ENCODE peak calls at places on chromosomes 12 and 14, in nine cellular contexts. R is A549, L is HepG2, K is GM23338, Q is GM12878, V is HCT116, J is K562, S is HL-60, X is SK-N-SH. Z is an unnamed sample.

GRCh38 chr14:93332032-93332852 is 594 bp downstream of the BTBD7 start:
- DNase-seq in V (no peak), X (peak; percentile 85), J (peak; percentile 60), R (no peak), S (peak; percentile 49), Q (no peak), L (peak; percentile 40), K (peak; percentile 74), Z (no peak)

GRCh38 chr14:90698379-90698869 is 117.8 kb downstream of the TTC7B start:
- DNase-seq in L (no peak), S (no peak), J (no peak), R (no peak), K (no peak), V (no peak), Q (no peak), X (peak; percentile 46), Z (no peak)

GRCh38 chr14:104346608-104347007 is 208.2 kb downstream of the KIF26A start:
- DNase-seq in R (no peak), L (no peak), S (no peak), K (no peak), J (no peak), Q (no peak), V (no peak), X (no peak), Z (no peak)

GRCh38 chr12:89212339-89212771 is 139.9 kb downstream of the DUSP6 start:
- DNase-seq in J (no peak), Q (no peak), X (no peak), K (no peak), L (no peak), S (no peak), V (no peak), R (no peak), Z (no peak)

GRCh38 chr14:104602315-104602932 is 2.1 kb downstream of the TMEM179 start:
- DNase-seq in R (no peak), L (no peak), X (peak; percentile 14), K (no peak), J (no peak), V (no peak), S (no peak), Q (no peak), Z (no peak)

GRCh38 chr14:39267592-39268112 is 33.9 kb downstream of the MIA2 start:
- DNase-seq in L (peak; percentile 45), J (no peak), V (peak; percentile 24), Q (no peak), R (no peak), X (no peak), K (peak; percentile 55), S (no peak), Z (no peak)

GRCh38 chr14:95910628-95911027 is 34.0 kb downstream of the TUNAR start:
- DNase-seq in K (no peak), V (no peak), S (no peak), Q (no peak), R (no peak), L (no peak), J (no peak), X (no peak), Z (no peak)

GRCh38 chr12:94190623-94191022 is 42.2 kb downstream of the PLXNC1 start:
- DNase-seq in K (no peak), V (no peak), J (no peak), X (no peak), L (no peak), S (no peak), R (no peak), Q (no peak), Z (no peak)

GRCh38 chr12:55687746-55688145 is 20.0 kb downstream of the ITGA7 start:
- DNase-seq in R (no peak), X (no peak), L (no peak), Q (no peak), J (no peak), V (no peak), S (no peak), K (no peak), Z (no peak)

DNA sequence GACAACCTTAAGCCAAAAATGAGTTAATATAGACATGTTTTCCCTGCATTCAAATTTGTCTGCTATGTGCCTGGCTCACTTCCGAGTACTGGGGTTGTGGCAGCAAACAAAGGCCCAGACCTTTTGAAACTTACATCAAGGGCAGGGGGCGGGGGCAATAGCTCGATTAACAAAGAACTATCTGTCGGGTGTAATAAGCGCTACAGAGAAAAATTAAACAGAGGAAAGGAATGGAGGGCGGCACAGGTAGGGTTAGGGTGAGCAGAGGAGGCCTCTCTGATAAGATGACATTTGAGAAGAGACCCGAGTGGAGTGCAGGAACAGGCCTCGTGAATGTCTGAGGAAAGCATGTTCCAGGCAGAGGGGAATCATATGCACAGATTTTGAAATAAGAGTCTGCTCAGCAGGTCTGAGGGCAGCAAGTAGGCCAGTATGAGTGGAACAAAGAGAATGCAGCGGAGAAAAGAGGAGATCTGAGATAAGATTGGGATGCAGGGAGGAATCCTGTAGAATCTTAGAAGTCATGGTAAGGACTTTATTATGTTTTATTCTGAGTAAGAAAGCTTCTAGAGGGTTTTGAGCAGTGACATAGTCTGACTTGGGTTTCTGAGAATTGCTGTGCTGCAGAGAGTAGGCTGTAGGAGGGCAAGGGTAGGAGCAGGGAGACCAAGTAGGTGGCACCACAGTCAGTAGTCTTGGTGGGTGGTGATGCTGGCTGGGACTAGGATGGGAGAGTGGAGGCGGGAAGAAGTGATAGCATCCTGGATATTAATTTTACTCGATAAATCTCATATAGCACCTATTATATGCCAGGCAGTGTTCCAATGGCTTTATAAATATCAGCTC is 52.6 kb downstream of the BICDL1 start:
- DNase-seq in L (peak; percentile 90), Q (no peak), K (peak; percentile 44), V (no peak), J (no peak), X (no peak), R (no peak), S (no peak), Z (no peak)
- TF ChIP-seq REST in L (no peak), Q (no peak), K (no peak), V (no peak), J (no peak), X (no peak), R (no peak), S (no peak), Z (no peak)

GRCh38 chr14:100400115-100400514 is 77.0 kb downstream of the SLC25A47 start:
- DNase-seq in L (no peak), K (no peak), V (no peak), Q (no peak), X (peak; percentile 53), R (no peak), J (no peak), S (no peak), Z (no peak)

GRCh38 chr14:100394886-100395672 is 71.9 kb downstream of the SLC25A47 start:
- DNase-seq in S (no peak), K (no peak), R (no peak), J (no peak), V (no peak), Q (no peak), L (no peak), X (no peak), Z (no peak)

GRCh38 chr14:100399052-100399849 is 76.1 kb downstream of the SLC25A47 start:
- DNase-seq in K (peak; percentile 46), R (no peak), V (no peak), J (no peak), L (no peak), S (no peak), X (peak; percentile 81), Q (no peak), Z (no peak)

GRCh38 chr14:100396266-100396795 is 73.2 kb downstream of the SLC25A47 start:
- DNase-seq in R (no peak), Q (no peak), S (no peak), X (no peak), K (no peak), J (no peak), V (no peak), L (no peak), Z (no peak)

GRCh38 chr14:100398044-100398443 is 74.9 kb downstream of the SLC25A47 start:
- DNase-seq in R (no peak), L (peak; percentile 54), V (no peak), K (no peak), S (no peak), Q (no peak), X (no peak), J (no peak), Z (no peak)
- TF ChIP-seq REST in R (no peak), L (no peak), V (no peak), K (no peak), S (no peak), Q (no peak), X (no peak), J (no peak), Z (no peak)

GRCh38 chr12:49358548-49359141 is 8.6 kb upstream of the SPATS2 start:
- DNase-seq in L (peak; percentile 72), R (peak; percentile 80), S (peak; percentile 47), J (peak; percentile 75), X (peak; percentile 74), Q (no peak), V (peak; percentile 84), K (peak; percentile 89), Z (no peak)
- TF ChIP-seq REST in L (no peak), R (no peak), S (no peak), J (no peak), X (no peak), Q (no peak), V (no peak), K (no peak), Z (no peak)

GRCh38 chr14:37172936-37173613 is 669 bp upstream of the SLC25A21 start:
- DNase-seq in K (no peak), R (no peak), Q (no peak), L (no peak), S (no peak), X (no peak), J (peak; percentile 20), V (no peak), Z (no peak)

GRCh38 chr14:37171678-37172023 is 755 bp downstream of the SLC25A21 start:
- DNase-seq in Q (no peak), V (no peak), X (no peak), R (no peak), J (no peak), K (no peak), L (no peak), S (no peak), Z (no peak)

GRCh38 chr14:37170993-37171392 is 1.4 kb downstream of the SLC25A21 start:
- DNase-seq in K (no peak), S (no peak), R (no peak), J (no peak), X (no peak), L (no peak), V (no peak), Q (no peak), Z (no peak)

GRCh38 chr14:37170237-37170636 is 2.2 kb downstream of the SLC25A21 start:
- DNase-seq in S (no peak), K (no peak), J (no peak), R (no peak), Q (no peak), X (no peak), L (no peak), V (no peak), Z (no peak)

DNA sequence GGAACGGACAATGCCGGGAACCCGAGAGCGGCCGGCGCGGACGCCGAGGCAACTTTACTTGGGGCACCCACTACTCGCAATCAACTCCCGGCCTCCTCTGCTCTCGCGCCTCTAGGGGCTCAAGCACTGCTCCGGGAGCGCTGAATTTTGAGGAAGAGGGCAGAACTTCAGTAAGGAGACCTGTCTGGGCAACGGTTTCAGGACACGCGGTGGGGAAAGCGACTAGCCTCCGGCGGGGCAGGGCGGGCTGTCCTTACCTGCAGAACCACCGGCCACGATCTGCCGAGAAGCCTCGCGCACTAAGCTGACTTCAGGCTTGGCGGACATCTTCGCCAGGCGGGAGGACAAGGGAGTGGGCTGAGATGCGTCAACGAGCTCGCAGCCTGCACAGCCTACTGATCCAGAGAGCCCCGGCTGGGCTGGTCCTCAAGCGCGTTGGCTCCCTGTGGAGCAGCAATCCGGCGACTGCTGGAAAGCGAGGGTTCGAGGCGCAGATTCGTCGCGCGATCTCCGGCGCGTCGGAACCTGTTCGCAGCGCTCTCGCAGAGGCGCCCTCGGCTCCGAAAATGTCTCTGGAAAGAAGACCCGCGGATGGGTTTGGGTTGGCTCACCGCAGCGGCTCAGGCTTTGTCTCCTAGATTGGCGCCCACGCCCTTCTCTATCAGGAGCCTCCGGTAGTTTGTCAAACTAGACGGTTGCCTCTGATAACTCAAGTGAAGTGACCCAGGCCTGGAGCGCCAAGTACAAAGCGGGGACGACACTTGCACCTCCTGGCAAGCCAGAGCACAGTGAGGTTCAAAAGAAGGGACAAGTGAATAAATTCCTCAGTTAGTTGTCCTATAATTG is at the start of gene SLC25A21:
- DNase-seq in S (no peak), L (peak; percentile 85), V (peak; percentile 71), R (peak; percentile 90), K (peak; percentile 89), J (peak; percentile 63), Q (no peak), X (no peak), Z (peak; percentile 62)
- TF ChIP-seq REST in S (no peak), L (no peak), V (no peak), R (peak; percentile 72), K (no peak), J (no peak), Q (no peak), X (no peak), Z (no peak)

Z was measured in Panc1.